ENCODE peak calls at places on chromosomes 1 and 21, in nine cellular contexts. A, E, U, L, W, X, I, G and Z are unnamed samples.

GRCh38 chr21:20443558-20444155 is 554.6 kb upstream of the NCAM2 start:
- DNase-seq in A (no peak), U (no peak), L (no peak), W (no peak), G (peak), E (no peak), X (no peak), I (no peak), Z (no peak)

GRCh38 chr1:209873067-209873810 is 45.5 kb downstream of the UTP25 start:
- DNase-seq in X (peak), I (no peak), A (no peak), E (no peak), W (peak), U (no peak), L (no peak), G (peak), Z (no peak)

GRCh38 chr1:227218870-227219578 is 99.3 kb downstream of the CDC42BPA start:
- DNase-seq in X (no peak), I (no peak), U (no peak), A (no peak), W (no peak), G (no peak), L (no peak), E (no peak), Z (peak)

GRCh38 chr1:171142081-171142450 is 43.0 kb upstream of the FMO2 start:
- DNase-seq in X (peak), L (peak), W (peak), E (no peak), A (no peak), I (no peak), G (no peak), U (peak), Z (peak)

GRCh38 chr1:117077267-117077666 is 17.1 kb downstream of the TTF2 start:
- DNase-seq in U (no peak), G (peak), X (peak), L (no peak), W (peak), I (no peak), E (no peak), A (no peak), Z (no peak)

GRCh38 chr21:41764558-41765392 is 2.1 kb downstream of the RIPK4 start:
- DNase-seq in U (no peak), W (no peak), I (no peak), L (no peak), A (no peak), G (peak), E (no peak), X (no peak), Z (no peak)

GRCh38 chr1:107669996-107670395 is 295.0 kb downstream of the VAV3 start:
- DNase-seq in U (peak), I (peak), E (no peak), X (peak), A (peak), G (peak), W (peak), L (peak), Z (peak)

GRCh38 chr1:59146651-59147358 is 150.1 kb upstream of the FGGY start:
- DNase-seq in I (peak), G (peak), W (peak), A (peak), U (peak), E (peak), L (peak), X (peak), Z (peak)

GRCh38 chr1:152313970-152314369 is 11.1 kb downstream of the FLG start:
- DNase-seq in G (no peak), A (no peak), I (no peak), U (no peak), X (peak), W (no peak), L (no peak), E (no peak), Z (no peak)

GRCh38 chr1:156146006-156146748 is 7.2 kb upstream of the SEMA4A start:
- DNase-seq in E (peak), W (peak), G (peak), I (peak), X (peak), A (peak), U (peak), L (peak), Z (peak)

GRCh38 chr1:231553320-231553719 is 24.9 kb downstream of the TSNAX start:
- DNase-seq in E (no peak), X (no peak), L (no peak), A (no peak), G (no peak), U (no peak), I (no peak), W (no peak), Z (no peak)

GRCh38 chr1:234969011-234969441 is 159.6 kb downstream of the TOMM20 start:
- DNase-seq in X (no peak), G (no peak), W (no peak), I (no peak), E (peak), L (no peak), U (no peak), A (no peak), Z (no peak)

GRCh38 chr1:13469343-13469742 is 44.5 kb downstream of the LRRC38 start:
- DNase-seq in G (peak), I (no peak), U (no peak), X (peak), A (no peak), W (no peak), E (no peak), L (no peak), Z (no peak)

GRCh38 chr1:71080178-71080781 is 555 bp downstream of the ZRANB2 start:
- DNase-seq in X (peak), W (peak), U (no peak), A (no peak), G (no peak), L (no peak), I (no peak), E (no peak), Z (no peak)

GRCh38 chr1:213070399-213070798 is 19.4 kb downstream of the RPS6KC1 start:
- DNase-seq in I (no peak), U (peak), L (no peak), W (peak), A (no peak), X (peak), G (peak), E (no peak), Z (no peak)

GRCh38 chr1:114033219-114033706 is 54.0 kb downstream of the OLFML3 start:
- DNase-seq in G (peak), L (no peak), I (no peak), E (no peak), W (peak), A (no peak), U (no peak), X (peak), Z (no peak)

GRCh38 chr1:84117868-84118267 is 26.2 kb upstream of the PRKACB start:
- DNase-seq in G (no peak), A (no peak), I (no peak), U (no peak), L (no peak), X (peak), W (peak), E (no peak), Z (no peak)

GRCh38 chr1:75330633-75331032 is 196.4 kb downstream of the LHX8 start:
- DNase-seq in I (no peak), E (no peak), G (no peak), X (peak), L (no peak), U (no peak), W (peak), A (no peak), Z (no peak)

GRCh38 chr1:185864331-185864730 is 130.1 kb downstream of the HMCN1 start:
- DNase-seq in G (no peak), A (no peak), W (peak), U (no peak), X (peak), L (no peak), E (no peak), I (no peak), Z (peak)

GRCh38 chr1:11536573-11537379 is 57.8 kb downstream of the DISP3 start:
- DNase-seq in X (no peak), E (no peak), W (no peak), G (no peak), I (no peak), L (no peak), A (no peak), U (no peak), Z (no peak)

GRCh38 chr21:44301961-44302406 is 2.1 kb downstream of the PFKL start:
- DNase-seq in W (no peak), L (no peak), E (no peak), U (no peak), X (no peak), A (no peak), I (no peak), G (peak), Z (peak)

GRCh38 chr21:38789275-38789674 is 16.5 kb upstream of the ETS2 start:
- DNase-seq in A (no peak), L (no peak), X (no peak), E (no peak), W (no peak), G (no peak), U (no peak), I (no peak), Z (no peak)

GRCh38 chr1:230012742-230013141 is 54.3 kb upstream of the GALNT2 start:
- DNase-seq in G (no peak), U (no peak), A (no peak), I (no peak), X (no peak), L (no peak), W (no peak), E (no peak), Z (no peak)

GRCh38 chr1:234430691-234431090 is 48.3 kb downstream of the TARBP1 start:
- DNase-seq in U (no peak), E (no peak), A (no peak), X (no peak), W (no peak), I (no peak), G (no peak), L (no peak), Z (no peak)

GRCh38 chr1:51768971-51769601 is 109.4 kb downstream of the NRDC start:
- DNase-seq in X (peak), W (peak), I (no peak), G (peak), E (no peak), L (no peak), U (no peak), A (no peak), Z (peak)

GRCh38 chr1:30822006-30822405 is 64.4 kb upstream of the LAPTM5 start:
- DNase-seq in I (no peak), X (no peak), L (no peak), E (no peak), A (no peak), G (no peak), U (no peak), W (no peak), Z (no peak)

GRCh38 chr1:66542314-66542713 is 8.4 kb downstream of the SGIP1 start:
- DNase-seq in I (no peak), X (peak), U (no peak), A (no peak), W (no peak), E (no peak), L (no peak), G (no peak), Z (no peak)

GRCh38 chr1:31583995-31584868 is 7.9 kb downstream of the TINAGL1 start:
- DNase-seq in X (peak), W (no peak), L (peak), I (peak), A (peak), E (no peak), G (peak), U (peak), Z (peak)

GRCh38 chr1:46530791-46531409 is 20.5 kb downstream of the KNCN start:
- DNase-seq in I (no peak), G (peak), W (no peak), L (no peak), A (no peak), X (no peak), U (no peak), E (no peak), Z (no peak)

GRCh38 chr1:160171352-160171751 is 19.0 kb upstream of the CASQ1 start:
- DNase-seq in U (no peak), A (no peak), I (no peak), G (peak), L (no peak), E (no peak), W (peak), X (peak), Z (no peak)

GRCh38 chr1:223870617-223871574 is 25.1 kb upstream of the TP53BP2 start:
- DNase-seq in U (no peak), W (no peak), G (no peak), E (no peak), X (no peak), L (peak), A (no peak), I (peak), Z (no peak)

GRCh38 chr1:185969028-185969427 is 234.8 kb downstream of the HMCN1 start:
- DNase-seq in W (peak), I (no peak), L (no peak), X (peak), E (no peak), A (no peak), U (no peak), G (no peak), Z (no peak)

GRCh38 chr1:2478100-2478499 is 2.0 kb downstream of the PLCH2 start:
- DNase-seq in I (no peak), A (no peak), L (no peak), G (no peak), X (no peak), U (no peak), W (no peak), E (no peak), Z (peak)

GRCh38 chr1:230044729-230045128 is 22.3 kb upstream of the GALNT2 start:
- DNase-seq in L (no peak), A (no peak), I (no peak), E (no peak), X (no peak), U (no peak), G (no peak), W (no peak), Z (no peak)

GRCh38 chr1:159900086-159900680 is at the start of gene CFAP45:
- DNase-seq in A (peak), G (peak), I (peak), E (peak), U (peak), L (peak), W (peak), X (peak), Z (peak)

DNA sequence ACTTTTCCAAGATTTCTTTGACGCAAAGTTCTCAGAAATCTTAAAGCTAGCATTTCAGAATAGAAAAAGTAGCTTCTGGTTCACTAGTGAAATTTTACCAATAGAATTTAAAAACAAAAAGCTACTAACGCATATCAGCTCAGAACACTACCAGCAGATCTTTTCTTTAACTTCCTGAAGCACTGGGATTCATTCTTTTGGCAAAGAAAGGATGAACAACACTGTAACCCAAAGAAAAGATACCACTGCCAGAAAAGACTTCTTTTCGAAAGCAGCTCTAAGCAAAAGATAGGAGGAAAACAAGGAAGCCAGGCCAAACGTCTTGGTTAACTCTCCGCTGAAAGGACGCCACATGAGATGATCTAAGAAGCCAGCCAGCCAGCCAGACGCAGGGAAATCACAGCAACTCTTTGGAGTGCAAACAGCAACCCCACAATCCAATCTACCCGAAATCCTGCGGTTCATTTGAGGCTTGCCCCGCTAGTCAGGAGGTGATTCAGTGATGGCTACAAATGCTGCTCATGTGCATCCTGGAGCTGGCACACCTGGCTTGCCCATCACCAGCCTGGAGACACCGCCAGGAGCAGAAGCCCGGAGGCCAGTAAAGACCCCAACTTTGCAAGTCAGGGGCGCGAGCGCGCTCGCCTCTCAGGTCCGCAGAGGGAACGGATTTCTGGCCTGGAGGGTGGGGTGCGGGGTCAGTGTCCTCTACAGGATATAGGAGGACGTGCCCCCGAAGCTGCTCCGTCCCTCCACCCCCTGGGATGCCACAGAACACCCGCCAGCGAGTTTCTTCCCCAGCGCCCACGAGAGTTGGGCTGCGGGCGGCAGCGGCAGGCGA is 812 bp downstream of the NBPF1 start:
- DNase-seq in W (peak), U (peak), I (peak), X (peak), G (peak), L (peak), A (peak), E (peak), Z (peak)
- TF ChIP-seq CTCF in W (no peak), U (no peak), I (no peak), X (no peak), G (no peak), L (no peak), A (no peak), E (no peak), Z (no peak)

GRCh38 chr1:39268906-39269305 is 64.4 kb downstream of the MACF1 start:
- DNase-seq in E (no peak), I (no peak), A (no peak), L (no peak), W (peak), G (no peak), X (no peak), U (no peak), Z (no peak)
- H3K4me3 ChIP-seq in E (peak), I (no peak), A (no peak), L (no peak), W (peak), G (no peak), X (peak), U (peak), Z (peak)

GRCh38 chr1:17572264-17572985 is 32.9 kb downstream of the ARHGEF10L start:
- DNase-seq in A (no peak), X (no peak), L (no peak), E (no peak), G (no peak), I (no peak), W (no peak), U (no peak), Z (peak)
- TF ChIP-seq CTCF in A (no peak), X (no peak), L (no peak), E (peak), G (peak), I (no peak), W (no peak), U (peak), Z (no peak)

GRCh38 chr1:201827321-201828281 is 1.4 kb upstream of the IPO9 start:
- DNase-seq in X (peak), E (no peak), G (no peak), I (no peak), A (no peak), U (no peak), L (no peak), W (no peak), Z (no peak)

GRCh38 chr1:201831371-201831770 is 2.4 kb downstream of the IPO9 start:
- DNase-seq in L (no peak), A (no peak), G (no peak), E (no peak), W (no peak), X (no peak), I (no peak), U (no peak), Z (no peak)

GRCh38 chr1:201828820-201829774 is at the start of gene IPO9:
- DNase-seq in G (peak), W (peak), E (peak), U (peak), A (peak), L (peak), X (peak), I (peak), Z (peak)

GRCh38 chr1:201826830-201827229 is 2.1 kb upstream of the IPO9 start:
- DNase-seq in X (peak), W (peak), I (no peak), A (no peak), L (no peak), G (no peak), U (no peak), E (no peak), Z (no peak)

GRCh38 chr1:201828451-201828819 is 522 bp upstream of the IPO9 start:
- DNase-seq in X (no peak), L (no peak), I (no peak), E (no peak), U (no peak), A (no peak), G (no peak), W (peak), Z (no peak)
- H3K4me3 ChIP-seq in X (peak), L (no peak), I (no peak), E (no peak), U (peak), A (no peak), G (peak), W (peak), Z (no peak)

DNA sequence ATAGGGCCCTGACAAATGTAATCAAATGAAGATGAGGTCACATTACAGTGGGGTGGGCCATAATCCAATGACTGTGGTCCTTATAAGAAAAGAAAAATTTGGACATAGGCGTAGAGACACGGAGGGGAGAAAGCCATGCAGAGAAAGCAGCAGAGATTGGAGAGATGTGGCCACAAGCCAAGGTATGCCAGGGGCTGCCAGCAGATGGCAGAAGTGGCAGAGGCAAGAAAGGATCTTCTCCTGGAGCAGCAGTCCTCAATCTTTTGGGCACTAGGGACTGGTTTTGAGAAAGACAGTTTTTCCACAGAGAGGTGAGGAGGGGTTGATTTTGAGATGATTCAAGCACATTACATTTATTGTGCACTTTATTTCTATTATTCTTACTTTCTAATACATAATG is 355.1 kb downstream of the NPHP4 start:
- DNase-seq in U (no peak), A (no peak), L (no peak), G (peak), E (no peak), I (no peak), W (no peak), X (peak), Z (peak)
- TF ChIP-seq CTCF in U (peak), A (no peak), L (no peak), G (peak), E (peak), I (peak), W (no peak), X (peak), Z (peak)